ENCODE peak calls at places on chromosomes 13 and 19, in four cellular contexts. S is HL-60, D is K562, M is GM12878. T is an unnamed sample.
A peak's percentile ranks its signal among the peaks of the same experiment; 100 is the strongest.

GRCh38 chr13:44197791-44198770 is 175.5 kb upstream of the SERP2 start:
- DNase-seq in S (no peak), D (no peak), M (peak; percentile 34), T (peak; percentile 21)

GRCh38 chr13:32829676-32830091 is 186.5 kb upstream of the KL start:
- DNase-seq in S (no peak), D (no peak), M (no peak), T (no peak)

GRCh38 chr13:35479223-35479536 is 2.7 kb upstream of the MAB21L1 start:
- DNase-seq in S (no peak), D (no peak), M (no peak), T (no peak)

GRCh38 chr13:51793570-51794273 is 10.2 kb downstream of the DHRS12 start:
- DNase-seq in S (peak; percentile 96), D (peak; percentile 29), M (peak; percentile 70), T (no peak)

GRCh38 chr13:63081400-63082014 is 1665.9 kb upstream of the PCDH20 start:
- DNase-seq in S (no peak), D (no peak), M (no peak), T (no peak)

GRCh38 chr13:79354285-79354684 is 51.8 kb downstream of the RBM26 start:
- DNase-seq in S (no peak), D (no peak), M (no peak), T (no peak)

GRCh38 chr13:97112451-97113152 is 109.5 kb upstream of the MBNL2 start:
- DNase-seq in S (no peak), D (no peak), M (no peak), T (no peak)

GRCh38 chr19:42132851-42133528 is 744 bp upstream of the POU2F2 start:
- DNase-seq in S (peak; percentile 49), D (peak; percentile 97), M (peak; percentile 33), T (peak; percentile 84)

GRCh38 chr19:52102163-52102562 is 6.6 kb upstream of the ZNF841 start:
- DNase-seq in S (no peak), D (no peak), M (no peak), T (no peak)

GRCh38 chr13:23859455-23859854 is 29.7 kb downstream of the MIPEP start:
- DNase-seq in S (no peak), D (no peak), M (no peak), T (no peak)

GRCh38 chr13:23858586-23858985 is 30.6 kb downstream of the MIPEP start:
- DNase-seq in S (no peak), D (no peak), M (no peak), T (no peak)

GRCh38 chr13:23855360-23855759 is 33.8 kb downstream of the MIPEP start:
- DNase-seq in S (no peak), D (no peak), M (no peak), T (no peak)

GRCh38 chr13:23856008-23856750 is 33.0 kb downstream of the MIPEP start:
- DNase-seq in S (no peak), D (no peak), M (no peak), T (no peak)

GRCh38 chr13:23859904-23860303 is 29.3 kb downstream of the MIPEP start:
- DNase-seq in S (no peak), D (peak; percentile 32), M (no peak), T (no peak)
- TF ChIP-seq SPI1 in S (no peak), D (no peak), M (no peak), T (no peak)

DNA sequence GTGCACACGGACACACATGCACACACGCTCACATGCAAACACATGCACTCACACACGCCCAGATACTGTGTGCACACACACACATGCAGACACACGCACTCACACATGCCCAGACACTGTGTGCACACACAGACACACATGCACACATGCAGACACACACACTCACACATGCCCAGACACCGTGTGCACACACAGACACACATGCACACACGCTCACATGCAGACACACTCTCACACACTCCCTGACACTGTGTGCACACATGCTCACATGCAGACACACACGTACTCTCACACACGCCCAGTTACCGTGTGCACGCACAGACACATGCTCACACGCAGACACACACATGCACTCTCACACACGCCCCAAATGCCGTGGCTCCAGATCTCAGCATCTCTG is 137.2 kb upstream of the MCF2L start:
- DNase-seq in S (no peak), D (no peak), M (no peak), T (no peak)
- TF ChIP-seq POLR2AphosphoS5 in S (no peak), D (no peak), M (no peak), T (no peak)

GRCh38 chr13:47929156-47929555 is 71.9 kb downstream of the SUCLA2 start:
- DNase-seq in S (no peak), D (no peak), M (no peak), T (no peak)

GRCh38 chr13:47933688-47934011 is 67.4 kb downstream of the SUCLA2 start:
- DNase-seq in S (peak; percentile 61), D (no peak), M (no peak), T (no peak)

GRCh38 chr13:47930649-47931165 is 70.4 kb downstream of the SUCLA2 start:
- DNase-seq in S (no peak), D (no peak), M (no peak), T (no peak)

GRCh38 chr13:47934371-47934770 is 66.7 kb downstream of the SUCLA2 start:
- DNase-seq in S (no peak), D (no peak), M (no peak), T (no peak)

GRCh38 chr13:47932953-47933687 is 68.0 kb downstream of the SUCLA2 start:
- DNase-seq in S (no peak), D (no peak), M (no peak), T (no peak)
- TF ChIP-seq SPI1 in S (peak; percentile 61), D (no peak), M (no peak), T (no peak)

DNA sequence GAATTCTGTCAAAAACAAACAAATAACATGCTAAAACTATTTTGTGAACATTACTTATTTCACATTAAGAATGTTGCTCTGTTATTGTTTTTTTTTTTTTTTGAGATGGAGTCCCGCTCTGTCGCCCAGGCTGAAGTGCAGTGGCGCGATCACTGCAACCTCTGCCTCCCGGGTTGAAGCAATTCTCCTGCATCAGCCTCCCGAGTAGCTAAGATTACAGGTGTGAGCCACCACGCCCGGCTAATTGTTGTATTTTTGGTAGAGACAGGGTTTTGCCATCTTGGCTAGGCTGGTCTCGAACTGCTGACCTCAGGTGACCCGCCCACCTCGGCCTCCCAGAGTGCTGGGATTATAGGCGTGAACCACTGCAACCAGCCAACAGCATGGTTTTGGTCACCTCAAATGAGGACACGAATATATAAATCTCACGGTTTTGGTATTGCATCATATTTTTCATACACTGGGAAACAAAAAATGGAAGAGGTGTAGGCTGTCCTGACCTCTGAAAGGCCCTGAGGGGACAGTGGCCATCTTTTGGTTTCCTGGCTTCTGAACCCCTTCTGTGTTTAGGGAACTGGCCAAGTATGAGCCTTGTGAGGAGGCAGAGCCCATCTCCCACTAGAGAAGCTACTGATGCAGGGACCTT is 25.5 kb downstream of the GPR42 start:
- DNase-seq in S (no peak), D (no peak), M (no peak), T (no peak)
- TF ChIP-seq POLR2AphosphoS5 in S (no peak), D (no peak), M (no peak), T (no peak)

GRCh38 chr13:19957320-19958118 is 1.0 kb upstream of the ZMYM2 start:
- DNase-seq in S (peak; percentile 78), D (no peak), M (peak; percentile 60), T (peak; percentile 37)

GRCh38 chr13:19958119-19959111 is at the start of gene ZMYM2:
- DNase-seq in S (peak; percentile 96), D (peak; percentile 98), M (peak; percentile 77), T (peak; percentile 91)

GRCh38 chr13:19950374-19950773 is 8.2 kb upstream of the ZMYM2 start:
- DNase-seq in S (no peak), D (no peak), M (no peak), T (no peak)

GRCh38 chr13:19955873-19956559 is 2.5 kb upstream of the ZMYM2 start:
- DNase-seq in S (no peak), D (no peak), M (no peak), T (no peak)

GRCh38 chr13:19952850-19953249 is 5.7 kb upstream of the ZMYM2 start:
- DNase-seq in S (no peak), D (no peak), M (no peak), T (no peak)
- TF ChIP-seq SPI1 in S (no peak), D (no peak), M (no peak), T (no peak)

GRCh38 chr19:34259367-34259865 is 5.1 kb downstream of the GARRE1 start:
- DNase-seq in S (no peak), D (no peak), M (no peak), T (no peak)

GRCh38 chr19:34260771-34261173 is 6.4 kb downstream of the GARRE1 start:
- DNase-seq in S (no peak), D (peak; percentile 30), M (no peak), T (no peak)

GRCh38 chr19:34263745-34264237 is 9.4 kb downstream of the GARRE1 start:
- DNase-seq in S (no peak), D (no peak), M (no peak), T (no peak)

GRCh38 chr19:34265221-34265650 is 10.9 kb downstream of the GARRE1 start:
- DNase-seq in S (no peak), D (no peak), M (no peak), T (no peak)

GRCh38 chr19:34261335-34262109 is 7.2 kb downstream of the GARRE1 start:
- DNase-seq in S (no peak), D (no peak), M (no peak), T (no peak)
- TF ChIP-seq POLR2AphosphoS5 in S (no peak), D (no peak), M (no peak), T (no peak)

DNA sequence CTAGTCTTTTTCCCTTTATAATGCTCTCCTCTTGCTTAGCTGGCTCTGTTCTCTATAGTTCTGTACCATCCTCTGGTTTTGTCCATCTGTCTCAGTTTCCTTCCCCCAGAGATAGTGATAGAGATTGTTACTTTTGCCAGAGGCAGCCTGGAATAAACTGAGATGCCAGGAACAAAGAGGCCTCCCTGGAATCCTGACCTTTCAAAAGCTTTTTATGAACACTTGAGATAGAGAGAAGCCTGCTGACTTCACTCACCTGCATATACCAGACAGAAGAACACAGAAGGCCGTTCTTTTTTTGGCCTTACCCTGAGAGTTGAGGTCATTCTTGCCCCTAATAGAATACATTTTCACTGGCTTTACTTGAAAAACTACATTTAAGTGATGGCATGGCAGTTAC is 150.2 kb downstream of the LHFPL6 start:
- DNase-seq in S (no peak), D (no peak), M (no peak), T (no peak)
- TF ChIP-seq SPI1 in S (no peak), D (no peak), M (no peak), T (no peak)

GRCh38 chr19:44748426-44749254 is at the start of gene BCL3:
- DNase-seq in S (peak; percentile 51), D (peak; percentile 72), M (no peak), T (peak; percentile 68)

GRCh38 chr19:44746616-44746945 is 1.9 kb upstream of the BCL3 start:
- DNase-seq in S (no peak), D (no peak), M (no peak), T (no peak)

GRCh38 chr19:44747739-44748425 is 626 bp upstream of the BCL3 start:
- DNase-seq in S (peak; percentile 61), D (no peak), M (no peak), T (no peak)

GRCh38 chr19:44745887-44746600 is 2.5 kb upstream of the BCL3 start:
- DNase-seq in S (no peak), D (no peak), M (no peak), T (no peak)

GRCh38 chr19:44746946-44747738 is 1.4 kb upstream of the BCL3 start:
- DNase-seq in S (peak; percentile 80), D (peak; percentile 95), M (peak; percentile 59), T (peak; percentile 59)
- TF ChIP-seq POLR2AphosphoS5 in S (peak; percentile 24), D (no peak), M (peak; percentile 53), T (no peak)